ENCODE peak calls at places on chromosomes 1 and 21, in seven cellular contexts. E is H1, K is H9, N is trophoblast cell, I is neuronal stem cell, T is mesendoderm, O is mesenchymal stem cell. S is an unnamed sample.

GRCh38 chr1:33221385-33221758 is 34.9 kb upstream of the ZNF362 start:
- DNase-seq in E (no peak), K (no peak), N (no peak), I (no peak), T (no peak), O (peak), S (no peak)

GRCh38 chr1:182957902-182958395 is 5.0 kb upstream of the SHCBP1L start:
- DNase-seq in E (peak), K (peak), N (no peak), I (no peak), T (peak), O (no peak), S (no peak)

GRCh38 chr1:4825841-4826450 is 171.5 kb downstream of the AJAP1 start:
- DNase-seq in E (peak), K (peak), N (no peak), I (peak), T (peak), O (no peak), S (no peak)

GRCh38 chr1:160018900-160019299 is 12.9 kb downstream of the PIGM start:
- DNase-seq in E (no peak), K (no peak), N (peak), I (no peak), T (no peak), O (peak), S (peak)

GRCh38 chr1:7510389-7510931 is 260.6 kb upstream of the VAMP3 start:
- DNase-seq in E (no peak), K (no peak), N (no peak), I (no peak), T (no peak), O (no peak), S (no peak)

GRCh38 chr1:194829492-194829891 is 1643.1 kb upstream of the B3GALT2 start:
- DNase-seq in E (no peak), K (no peak), N (no peak), I (no peak), T (no peak), O (no peak), S (peak)

GRCh38 chr1:17609529-17609928 is 70.0 kb downstream of the ARHGEF10L start:
- DNase-seq in E (no peak), K (no peak), N (no peak), I (no peak), T (no peak), O (no peak), S (no peak)

GRCh38 chr1:109391161-109391556 is 6.6 kb downstream of the SORT1 start:
- DNase-seq in E (no peak), K (no peak), N (no peak), I (no peak), T (no peak), O (peak), S (peak)

GRCh38 chr1:15573477-15573876 is 11.4 kb downstream of the AGMAT start:
- DNase-seq in E (no peak), K (no peak), N (no peak), I (no peak), T (no peak), O (peak), S (peak)

GRCh38 chr1:14625587-14626447 is 27.3 kb downstream of the KAZN start:
- DNase-seq in E (no peak), K (no peak), N (no peak), I (no peak), T (no peak), O (no peak), S (no peak)

GRCh38 chr1:42946120-42947009 is 12.3 kb downstream of the SLC2A1 start:
- DNase-seq in E (no peak), K (no peak), N (no peak), I (no peak), T (no peak), O (no peak), S (no peak)

GRCh38 chr1:205246426-205247119 is 18.8 kb downstream of the TMCC2 start:
- DNase-seq in E (no peak), K (no peak), N (no peak), I (no peak), T (no peak), O (no peak), S (no peak)

GRCh38 chr1:179164494-179164893 is 65.0 kb downstream of the ABL2 start:
- DNase-seq in E (peak), K (no peak), N (peak), I (no peak), T (peak), O (peak), S (peak)

GRCh38 chr1:107105914-107106313 is 34.9 kb upstream of the NTNG1 start:
- DNase-seq in E (no peak), K (no peak), N (no peak), I (no peak), T (no peak), O (no peak), S (no peak)

GRCh38 chr1:235429143-235429542 is 61.9 kb downstream of the TBCE start:
- DNase-seq in E (no peak), K (no peak), N (no peak), I (no peak), T (no peak), O (no peak), S (no peak)

GRCh38 chr21:18991846-18992245 is 588.3 kb upstream of the TMPRSS15 start:
- DNase-seq in E (no peak), K (no peak), N (no peak), I (no peak), T (no peak), O (no peak), S (no peak)

GRCh38 chr1:156400191-156400920 is 31.3 kb downstream of the RHBG start:
- DNase-seq in E (no peak), K (no peak), N (no peak), I (no peak), T (no peak), O (no peak), S (no peak)

GRCh38 chr1:199778324-199778955 is 249.1 kb upstream of the NR5A2 start:
- DNase-seq in E (no peak), K (no peak), N (no peak), I (no peak), T (no peak), O (peak), S (no peak)

GRCh38 chr1:112465122-112465521 is 43.6 kb upstream of the WNT2B start:
- DNase-seq in E (no peak), K (no peak), N (peak), I (no peak), T (no peak), O (peak), S (peak)

GRCh38 chr1:15429701-15430149 is 8.5 kb upstream of the CTRC start:
- DNase-seq in E (no peak), K (no peak), N (peak), I (no peak), T (no peak), O (peak), S (peak)

GRCh38 chr1:201585099-201585498 is 46.2 kb downstream of the NAV1 start:
- DNase-seq in E (no peak), K (no peak), N (no peak), I (no peak), T (no peak), O (peak), S (peak)

GRCh38 chr1:113429461-113430153 is 39.3 kb downstream of the MAGI3 start:
- DNase-seq in E (no peak), K (no peak), N (no peak), I (no peak), T (peak), O (peak), S (peak)

GRCh38 chr1:54981466-54981865 is 1.0 kb downstream of the TMEM61 start:
- DNase-seq in E (no peak), K (no peak), N (no peak), I (no peak), T (no peak), O (no peak), S (no peak)

GRCh38 chr1:165635329-165635728 is 4.3 kb downstream of the MGST3 start:
- DNase-seq in E (no peak), K (no peak), N (no peak), I (no peak), T (no peak), O (no peak), S (peak)

GRCh38 chr1:153470707-153471106 is 10.3 kb upstream of the S100A7 start:
- DNase-seq in E (no peak), K (no peak), N (no peak), I (no peak), T (no peak), O (no peak), S (no peak)

GRCh38 chr1:184433928-184434502 is 47.2 kb downstream of the C1orf21 start:
- DNase-seq in E (no peak), K (no peak), N (no peak), I (no peak), T (peak), O (no peak), S (no peak)

GRCh38 chr21:32101206-32101763 is 177.6 kb downstream of the MIS18A start:
- DNase-seq in E (no peak), K (no peak), N (no peak), I (no peak), T (no peak), O (no peak), S (no peak)

GRCh38 chr1:233313434-233314155 is 13.9 kb upstream of the MAP3K21 start:
- DNase-seq in E (no peak), K (no peak), N (peak), I (no peak), T (no peak), O (no peak), S (no peak)

GRCh38 chr1:22471078-22471477 is 19.4 kb downstream of the ZBTB40 start:
- DNase-seq in E (no peak), K (no peak), N (no peak), I (no peak), T (no peak), O (peak), S (peak)

GRCh38 chr1:30085814-30086770 is 637.3 kb downstream of the MATN1 start:
- DNase-seq in E (peak), K (peak), N (no peak), I (peak), T (peak), O (peak), S (peak)

GRCh38 chr21:44736291-44737004 is 25.1 kb upstream of the TSPEAR start:
- DNase-seq in E (no peak), K (peak), N (no peak), I (no peak), T (no peak), O (no peak), S (no peak)

GRCh38 chr1:201329801-201330200 is 46.5 kb downstream of the PKP1 start:
- DNase-seq in E (no peak), K (no peak), N (no peak), I (no peak), T (no peak), O (peak), S (peak)

GRCh38 chr21:31176080-31176551 is 137.8 kb upstream of the KRTAP19-8 start:
- DNase-seq in E (no peak), K (no peak), N (no peak), I (no peak), T (no peak), O (no peak), S (no peak)

GRCh38 chr1:58884706-58885661 is 101.1 kb upstream of the JUN start:
- DNase-seq in E (no peak), K (no peak), N (no peak), I (no peak), T (no peak), O (no peak), S (no peak)

DNA sequence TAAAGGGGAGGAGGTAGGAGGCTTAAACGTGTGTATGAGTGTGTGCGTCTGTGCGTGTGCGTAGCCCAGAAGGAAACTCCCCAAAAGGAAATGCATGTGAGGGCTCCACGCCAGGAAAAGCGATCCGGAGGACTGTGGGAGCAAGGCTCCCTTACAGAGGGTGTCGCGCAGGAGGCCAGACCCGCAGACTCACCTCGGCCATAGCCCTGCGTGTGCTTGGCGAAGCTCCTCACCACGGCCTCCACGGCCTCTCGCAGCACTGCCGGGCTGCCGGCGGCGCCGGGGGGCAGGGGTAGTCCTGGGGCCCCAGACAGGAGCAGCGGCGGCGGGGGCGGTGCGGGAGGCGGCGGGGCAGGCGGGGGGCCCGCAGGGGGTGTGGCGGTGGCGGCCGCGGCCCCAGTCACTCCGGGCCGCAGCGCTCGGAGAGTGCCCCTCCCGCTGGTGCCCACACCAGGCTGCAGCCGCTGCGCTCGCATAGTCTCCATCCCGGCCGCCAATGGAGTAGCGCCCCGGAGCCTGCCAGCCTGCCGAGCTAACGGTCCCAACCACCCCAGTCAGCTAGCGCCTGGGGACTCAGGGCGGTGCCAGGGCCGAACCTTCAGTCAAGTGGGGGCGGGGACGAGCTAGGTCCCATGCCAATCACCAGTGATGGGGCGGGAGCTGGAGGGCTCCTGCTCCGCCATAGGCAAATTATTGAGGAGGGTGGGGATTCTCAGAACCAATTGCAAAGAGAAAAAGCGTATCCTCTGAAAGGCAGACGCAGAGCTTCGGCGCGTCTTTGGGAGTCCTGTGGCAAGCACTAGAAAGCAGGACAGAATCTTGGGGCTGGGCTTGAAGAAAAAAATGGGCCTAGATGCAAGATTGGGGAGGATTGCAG is at the start of gene LIX1L:
- DNase-seq in E (peak), K (peak), N (peak), I (peak), T (peak), O (peak), S (peak)
- H2BK5ac ChIP-seq in E (no peak), K (no peak), N (no peak), I (no peak), T (no peak), O (peak), S (peak)

DNA sequence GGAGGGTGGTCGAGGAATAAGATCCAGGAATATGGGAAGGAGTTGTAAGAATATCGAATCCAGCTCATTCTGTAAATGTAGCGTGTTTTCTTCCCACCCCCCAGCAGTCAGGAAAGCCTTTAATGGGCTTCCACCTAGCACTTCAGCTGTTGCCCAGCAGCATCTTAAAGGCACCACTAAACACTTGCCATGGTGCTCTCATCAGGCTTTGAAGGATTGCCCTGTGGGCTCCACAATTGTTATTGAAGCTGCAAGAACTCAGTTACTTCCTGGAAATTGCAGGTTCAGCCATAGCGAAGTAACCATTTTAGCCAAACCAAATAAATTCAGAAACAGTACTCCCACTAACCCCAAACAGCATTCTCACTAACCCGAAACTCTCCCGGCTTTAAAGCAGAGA is 511.2 kb downstream of the PLPP3 start:
- DNase-seq in E (no peak), K (no peak), N (no peak), I (no peak), T (no peak), O (no peak), S (no peak)
- H2BK5ac ChIP-seq in E (no peak), K (no peak), N (no peak), I (no peak), T (no peak), O (no peak), S (no peak)

DNA sequence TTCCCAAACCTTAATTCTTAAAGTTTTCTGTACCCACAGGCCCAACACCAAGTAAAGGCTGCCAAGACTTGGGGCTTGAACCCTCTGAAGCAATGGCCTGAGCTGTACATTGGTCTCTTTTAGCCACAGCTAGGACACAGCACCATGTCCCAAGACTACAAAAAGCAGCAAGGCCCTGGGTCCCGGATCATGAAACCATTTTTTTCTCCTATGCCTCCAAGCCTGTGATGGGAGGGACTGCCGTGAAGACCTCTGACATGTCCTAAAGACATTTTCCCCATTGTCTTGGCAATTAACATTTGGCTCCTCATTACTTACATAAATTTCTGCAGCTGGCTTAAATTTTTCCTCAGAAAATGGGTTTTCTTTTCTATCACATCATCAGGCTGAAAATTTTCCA is 30.9 kb downstream of the ZNF670 start:
- DNase-seq in E (no peak), K (no peak), N (no peak), I (no peak), T (peak), O (no peak), S (no peak)
- H2BK5ac ChIP-seq in E (no peak), K (no peak), N (no peak), I (no peak), T (no peak), O (no peak), S (no peak)

DNA sequence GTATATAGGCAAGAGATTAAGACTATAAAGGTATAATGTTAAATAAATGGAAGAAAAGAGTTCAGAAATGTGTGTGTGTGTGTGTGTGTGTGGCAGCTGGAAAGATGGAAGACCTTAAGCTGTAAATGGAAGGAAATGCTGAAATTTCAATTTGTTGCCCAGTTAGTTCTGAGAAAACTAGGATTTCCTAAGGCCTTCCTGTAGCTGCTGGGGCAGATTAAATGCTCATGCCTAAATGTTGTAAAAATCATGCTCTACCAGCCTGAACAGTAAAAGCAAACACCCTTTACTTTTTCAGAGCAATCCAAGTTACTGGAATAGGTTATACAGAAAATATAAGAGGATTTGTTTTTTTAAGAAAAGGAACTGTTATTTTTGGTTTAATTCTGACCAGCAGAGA is 8.3 kb downstream of the ADCY10 start:
- DNase-seq in E (no peak), K (no peak), N (no peak), I (no peak), T (no peak), O (no peak), S (no peak)
- H2BK5ac ChIP-seq in E (no peak), K (no peak), N (no peak), I (no peak), T (no peak), O (no peak), S (peak)

DNA sequence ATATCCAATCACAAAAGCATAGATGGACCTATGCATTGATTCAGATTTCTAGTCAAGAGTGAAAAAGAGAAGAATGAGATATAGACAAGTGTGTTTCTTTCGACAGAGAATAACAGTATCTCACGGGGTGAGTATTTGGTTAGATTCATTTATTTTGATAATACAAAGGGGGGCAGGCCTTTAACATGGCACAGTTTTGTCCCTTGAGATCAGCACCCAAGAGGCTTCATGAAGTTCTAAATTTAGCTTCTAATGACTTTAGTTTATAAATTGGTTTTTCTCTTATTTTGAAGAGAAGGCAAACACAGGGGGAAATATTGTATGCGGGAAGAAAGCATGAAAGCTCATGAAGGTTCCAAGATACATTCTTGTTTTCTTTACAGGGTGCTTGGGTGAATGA is at the start of gene OR1C1:
- DNase-seq in E (no peak), K (no peak), N (no peak), I (no peak), T (no peak), O (no peak), S (no peak)
- H2BK5ac ChIP-seq in E (no peak), K (no peak), N (no peak), I (no peak), T (no peak), O (no peak), S (no peak)

DNA sequence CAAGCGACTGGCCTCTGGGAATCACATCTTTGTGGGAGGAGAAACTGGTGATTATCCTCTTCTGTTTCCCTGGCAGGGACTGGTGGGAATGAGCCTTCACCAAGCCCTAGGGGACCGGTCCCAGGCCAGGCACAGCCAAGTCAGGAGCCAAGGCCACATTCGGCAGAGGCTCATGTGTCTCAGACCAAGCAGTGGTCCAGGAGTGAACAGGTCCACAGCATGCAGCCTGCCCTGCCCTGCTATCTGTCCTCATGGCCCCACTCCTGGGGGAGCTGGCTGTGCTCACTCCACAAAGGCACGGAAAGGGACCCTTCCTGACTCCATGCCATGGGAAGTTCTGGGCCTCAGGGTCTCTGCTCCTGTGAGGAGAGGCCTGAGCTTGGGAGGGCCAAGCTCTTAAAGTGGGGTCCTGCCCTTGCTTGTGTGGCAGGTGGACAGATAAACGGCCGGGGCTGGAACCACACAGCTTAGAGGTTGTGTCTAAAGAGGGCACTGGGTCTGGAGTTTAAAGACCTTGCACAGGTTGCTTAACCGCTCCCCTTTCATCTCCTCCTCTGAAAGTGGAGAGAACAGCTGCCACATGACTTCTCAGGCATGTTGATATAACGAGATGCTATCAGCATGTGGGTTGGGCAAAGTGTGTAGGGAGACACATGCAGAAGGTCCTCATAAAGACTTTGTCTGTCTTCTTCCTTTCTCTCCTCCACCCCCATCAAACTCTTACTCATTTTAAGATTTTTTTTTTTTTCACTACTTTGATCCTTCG is 57.5 kb downstream of the CASQ2 start:
- DNase-seq in E (no peak), K (no peak), N (peak), I (no peak), T (peak), O (no peak), S (no peak)
- H2BK5ac ChIP-seq in E (no peak), K (no peak), N (peak), I (no peak), T (no peak), O (no peak), S (no peak)

S was measured in IMR-90.